ENCODE peak calls at places on chromosomes 3 and 15, in seven cellular contexts. Z, G, V, K, Y, A and T are unnamed samples.

GRCh38 chr3:8540456-8540855 is 38.8 kb downstream of the LMCD1 start:
- DNase-seq in Z (peak), G (no peak), V (peak), K (no peak), Y (no peak), A (no peak), T (no peak)

GRCh38 chr3:18185624-18186023 is 239.5 kb downstream of the SATB1 start:
- DNase-seq in Z (no peak), G (no peak), V (no peak), K (no peak), Y (no peak), A (no peak), T (no peak)

GRCh38 chr15:39188930-39189329 is 391.9 kb upstream of the THBS1 start:
- DNase-seq in Z (no peak), G (no peak), V (peak), K (no peak), Y (no peak), A (no peak), T (no peak)

GRCh38 chr3:65967376-65967775 is 71.3 kb downstream of the MAGI1 start:
- DNase-seq in Z (no peak), G (no peak), V (no peak), K (no peak), Y (no peak), A (no peak), T (no peak)

GRCh38 chr15:31347067-31347975 is 20.7 kb downstream of the KLF13 start:
- DNase-seq in Z (no peak), G (no peak), V (no peak), K (no peak), Y (peak), A (no peak), T (no peak)

GRCh38 chr15:71051539-71051938 is 63.7 kb upstream of the THSD4 start:
- DNase-seq in Z (no peak), G (no peak), V (no peak), K (peak), Y (no peak), A (no peak), T (no peak)

GRCh38 chr15:51335538-51335961 is 2.8 kb downstream of the CYP19A1 start:
- DNase-seq in Z (no peak), G (no peak), V (no peak), K (no peak), Y (no peak), A (no peak), T (no peak)

GRCh38 chr3:189049458-189050231 is 122.1 kb upstream of the TPRG1 start:
- DNase-seq in Z (no peak), G (peak), V (peak), K (no peak), Y (no peak), A (no peak), T (no peak)

GRCh38 chr3:196141866-196142673 is 60.2 kb upstream of the TFRC start:
- DNase-seq in Z (no peak), G (no peak), V (no peak), K (no peak), Y (no peak), A (no peak), T (no peak)

GRCh38 chr15:72866866-72867616 is 83.5 kb upstream of the ADPGK start:
- DNase-seq in Z (no peak), G (no peak), V (no peak), K (no peak), Y (no peak), A (no peak), T (no peak)

GRCh38 chr3:196292281-196292923 is 4.9 kb upstream of the PCYT1A start:
- DNase-seq in Z (no peak), G (peak), V (no peak), K (no peak), Y (no peak), A (no peak), T (no peak)

GRCh38 chr15:85024509-85025336 is 43.1 kb downstream of the PDE8A start:
- DNase-seq in Z (no peak), G (no peak), V (no peak), K (no peak), Y (no peak), A (no peak), T (no peak)

GRCh38 chr3:42090973-42091731 is at the start of gene TRAK1:
- DNase-seq in Z (no peak), G (no peak), V (no peak), K (peak), Y (no peak), A (peak), T (no peak)

GRCh38 chr3:141410861-141411771 is 42.8 kb downstream of the ZBTB38 start:
- DNase-seq in Z (no peak), G (no peak), V (peak), K (no peak), Y (no peak), A (peak), T (no peak)

GRCh38 chr3:89212614-89213013 is 105.2 kb downstream of the EPHA3 start:
- DNase-seq in Z (no peak), G (no peak), V (no peak), K (no peak), Y (no peak), A (no peak), T (no peak)

GRCh38 chr15:51939216-51939615 is 32.4 kb downstream of the LEO1 start:
- DNase-seq in Z (no peak), G (no peak), V (peak), K (no peak), Y (no peak), A (no peak), T (no peak)

GRCh38 chr15:55856506-55856905 is 113.6 kb upstream of the PRTG start:
- DNase-seq in Z (peak), G (no peak), V (peak), K (no peak), Y (no peak), A (no peak), T (no peak)